ENCODE peak calls at places on chromosomes 6 and 20, in four cellular contexts. One of them, this sample, is unnamed.

GRCh38 chr6:9159051-9159450 is 723.7 kb upstream of the SLC35B3 start:
- DNase-seq in HepG2: no peak
- DNase-seq in SK-N-SH: no peak
- DNase-seq in GM12878: no peak
- DNase-seq in this sample: no peak

GRCh38 chr20:40650707-40651106 is 38.3 kb downstream of the MAFB start:
- DNase-seq in HepG2: no peak
- DNase-seq in GM12878: no peak
- DNase-seq in SK-N-SH: no peak
- DNase-seq in this sample: no peak

GRCh38 chr6:56756791-56757582 is 114.3 kb upstream of the DST start:
- DNase-seq in GM12878: no peak
- DNase-seq in SK-N-SH: no peak
- DNase-seq in HepG2: no peak
- DNase-seq in this sample: no peak

GRCh38 chr20:47773381-47773786 is 11.9 kb downstream of the SULF2 start:
- DNase-seq in SK-N-SH: no peak
- DNase-seq in HepG2: no peak
- DNase-seq in GM12878: no peak
- DNase-seq in this sample: no peak

GRCh38 chr6:7424967-7425807 is 35.6 kb downstream of the RIOK1 start:
- DNase-seq in HepG2: peak; percentile 79
- DNase-seq in GM12878: no peak
- DNase-seq in SK-N-SH: peak; percentile 34
- DNase-seq in this sample: peak; percentile 56

GRCh38 chr6:119121367-119121766 is 42.9 kb upstream of the FAM184A start:
- DNase-seq in HepG2: no peak
- DNase-seq in SK-N-SH: no peak
- DNase-seq in GM12878: no peak
- DNase-seq in this sample: no peak

GRCh38 chr20:12337601-12338000 is 419.9 kb downstream of the BTBD3 start:
- DNase-seq in SK-N-SH: no peak
- DNase-seq in HepG2: no peak
- DNase-seq in GM12878: no peak
- DNase-seq in this sample: no peak

GRCh38 chr6:112086744-112087135 is 542 bp downstream of the TUBE1 start:
- DNase-seq in HepG2: peak; percentile 52
- DNase-seq in GM12878: peak; percentile 3
- DNase-seq in SK-N-SH: peak; percentile 38
- DNase-seq in this sample: peak; percentile 53

GRCh38 chr6:146892613-146893401 is 294.0 kb downstream of the ADGB start:
- DNase-seq in HepG2: no peak
- DNase-seq in SK-N-SH: no peak
- DNase-seq in GM12878: no peak
- DNase-seq in this sample: no peak

GRCh38 chr6:140566706-140567330 is 1192.4 kb upstream of the CITED2 start:
- DNase-seq in SK-N-SH: no peak
- DNase-seq in HepG2: no peak
- DNase-seq in GM12878: no peak
- DNase-seq in this sample: no peak

GRCh38 chr6:170212956-170213636 is 77.8 kb downstream of the DLL1 start:
- DNase-seq in SK-N-SH: no peak
- DNase-seq in GM12878: no peak
- DNase-seq in HepG2: no peak
- DNase-seq in this sample: no peak

GRCh38 chr20:32582659-32583580 is 2.2 kb downstream of the NOL4L start:
- DNase-seq in SK-N-SH: peak; percentile 84
- DNase-seq in HepG2: no peak
- DNase-seq in GM12878: no peak
- DNase-seq in this sample: no peak

GRCh38 chr6:11097476-11097875 is 3.8 kb downstream of the SMIM13 start:
- DNase-seq in GM12878: no peak
- DNase-seq in SK-N-SH: no peak
- DNase-seq in HepG2: no peak
- DNase-seq in this sample: no peak

GRCh38 chr20:23609486-23610109 is 3.9 kb upstream of the CST9 start:
- DNase-seq in GM12878: no peak
- DNase-seq in HepG2: no peak
- DNase-seq in SK-N-SH: no peak
- DNase-seq in this sample: no peak

GRCh38 chr6:108799791-108800190 is 48.4 kb upstream of the ARMC2 start:
- DNase-seq in HepG2: no peak
- DNase-seq in GM12878: no peak
- DNase-seq in SK-N-SH: no peak
- DNase-seq in this sample: no peak

GRCh38 chr20:20546402-20546801 is 166.0 kb downstream of the RALGAPA2 start:
- DNase-seq in SK-N-SH: no peak
- DNase-seq in GM12878: no peak
- DNase-seq in HepG2: no peak
- DNase-seq in this sample: no peak

GRCh38 chr6:154298297-154298696 is 58.3 kb downstream of the IPCEF1 start:
- DNase-seq in GM12878: peak; percentile 48
- DNase-seq in HepG2: peak; percentile 24
- DNase-seq in SK-N-SH: no peak
- DNase-seq in this sample: no peak

GRCh38 chr20:36666181-36666740 is 20.3 kb upstream of the SLA2 start:
- DNase-seq in SK-N-SH: no peak
- DNase-seq in HepG2: peak; percentile 43
- DNase-seq in GM12878: no peak
- DNase-seq in this sample: peak; percentile 42

GRCh38 chr6:143155681-143156080 is 95.0 kb downstream of the AIG1 start:
- DNase-seq in GM12878: no peak
- DNase-seq in HepG2: no peak
- DNase-seq in SK-N-SH: no peak
- DNase-seq in this sample: no peak

GRCh38 chr6:30841644-30842504 is 42.4 kb upstream of the DDR1 start:
- DNase-seq in GM12878: no peak
- DNase-seq in HepG2: no peak
- DNase-seq in SK-N-SH: no peak
- DNase-seq in this sample: no peak

GRCh38 chr6:116840091-116840490 is 11.2 kb upstream of the GPRC6A start:
- DNase-seq in HepG2: no peak
- DNase-seq in SK-N-SH: no peak
- DNase-seq in GM12878: no peak
- DNase-seq in this sample: no peak

DNA sequence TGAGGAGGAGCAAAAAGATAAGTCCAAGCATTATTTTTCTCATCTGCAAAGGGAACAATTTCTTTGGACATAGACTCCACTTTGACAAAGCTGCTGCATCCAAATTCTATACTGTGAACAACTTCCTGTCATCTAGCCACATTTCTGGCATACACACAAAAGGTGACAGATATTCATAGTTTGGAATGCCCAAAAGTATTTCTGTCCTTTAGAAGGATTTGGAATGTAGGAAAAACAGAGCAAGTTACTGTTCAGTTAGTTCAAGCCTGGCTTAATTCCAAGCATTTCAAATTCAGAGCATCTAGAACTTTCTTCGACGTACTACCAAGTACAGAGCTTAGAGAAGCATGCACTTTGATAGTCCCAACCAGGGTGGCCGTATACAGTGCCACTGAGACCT is 134.0 kb downstream of the PDE7B start:
- DNase-seq in HepG2: no peak
- DNase-seq in SK-N-SH: no peak
- DNase-seq in GM12878: no peak
- DNase-seq in this sample: no peak
- TF ChIP-seq PBX3 in HepG2: no peak
- TF ChIP-seq PBX3 in SK-N-SH: no peak
- TF ChIP-seq PBX3 in GM12878: no peak
- TF ChIP-seq PBX3 in this sample: no peak

GRCh38 chr20:34514897-34515483 is 1.2 kb upstream of the DYNLRB1 start:
- DNase-seq in HepG2: no peak
- DNase-seq in GM12878: no peak
- DNase-seq in SK-N-SH: no peak
- DNase-seq in this sample: no peak
- H3K4me1 ChIP-seq in HepG2: peaks cover 74% of the 10 kb centered on the region
- H3K4me1 ChIP-seq in GM12878: peaks cover 7% of the 10 kb centered on the region
- H3K4me1 ChIP-seq in SK-N-SH: peaks cover 9% of the 10 kb centered on the region
- H3K4me1 ChIP-seq in this sample: peaks cover 24% of the 10 kb centered on the region

GRCh38 chr20:64024141-64024990 is 11.6 kb upstream of the C20orf204 start:
- DNase-seq in HepG2: peak; percentile 100
- DNase-seq in GM12878: no peak
- DNase-seq in SK-N-SH: no peak
- DNase-seq in this sample: no peak
- TF ChIP-seq REST in HepG2: peak; percentile 89
- TF ChIP-seq REST in GM12878: no peak
- TF ChIP-seq REST in SK-N-SH: no peak
- TF ChIP-seq REST in this sample: no peak

DNA sequence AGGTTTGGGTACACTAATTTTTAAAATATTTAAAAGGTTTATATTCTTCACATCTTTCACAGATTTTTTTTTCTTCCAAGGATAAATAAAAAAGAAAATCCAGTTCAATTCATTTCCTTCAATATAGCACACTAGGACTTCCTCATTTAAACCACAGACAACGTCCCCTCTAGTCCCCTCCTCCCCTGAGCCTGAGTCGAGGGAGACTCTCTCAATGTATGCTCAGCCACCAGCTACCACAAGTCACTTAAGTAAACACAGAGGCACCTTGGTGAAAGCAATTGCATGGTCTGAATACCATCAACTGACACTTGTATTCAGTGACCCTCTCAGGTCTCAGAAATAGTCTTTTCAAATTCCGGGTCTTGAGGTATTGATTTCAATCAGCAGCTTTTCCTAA is 88.6 kb downstream of the SIM1 start:
- DNase-seq in HepG2: no peak
- DNase-seq in SK-N-SH: no peak
- DNase-seq in GM12878: no peak
- DNase-seq in this sample: no peak
- TF ChIP-seq PBX3 in HepG2: no peak
- TF ChIP-seq PBX3 in SK-N-SH: no peak
- TF ChIP-seq PBX3 in GM12878: no peak
- TF ChIP-seq PBX3 in this sample: no peak

DNA sequence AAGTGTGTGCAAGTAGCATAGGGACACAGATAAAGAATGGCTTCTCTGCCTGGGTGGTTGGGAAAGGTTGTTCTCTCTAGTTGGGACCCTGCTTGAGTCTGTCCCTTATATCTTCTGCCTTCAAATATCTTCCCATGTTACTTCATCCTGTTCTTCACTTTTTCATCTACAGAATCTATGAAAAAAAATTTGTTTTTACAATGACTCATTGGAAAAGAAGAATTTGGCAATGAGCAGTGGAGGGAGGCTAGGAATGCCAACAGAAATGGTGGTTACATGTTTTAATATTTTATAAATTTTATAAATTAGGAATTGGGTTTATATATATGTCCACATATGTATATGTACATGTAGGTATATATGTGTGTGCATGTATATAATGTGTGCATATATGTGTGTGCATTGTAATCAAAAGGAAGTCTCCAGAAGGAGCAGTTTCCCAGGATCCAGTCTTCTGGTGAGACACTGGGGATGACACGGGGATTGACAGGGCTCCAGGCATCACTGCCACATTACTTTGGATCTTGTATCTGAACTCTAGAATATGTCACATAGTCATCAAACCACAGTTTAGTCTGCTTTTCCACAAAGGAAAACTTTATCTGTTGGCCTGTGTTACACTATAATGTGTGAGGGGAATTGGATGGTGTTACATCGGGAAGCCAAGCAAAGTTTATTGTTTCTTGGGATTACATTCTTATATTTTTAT is 75.3 kb upstream of the RIPOR2 start:
- DNase-seq in SK-N-SH: no peak
- DNase-seq in GM12878: no peak
- DNase-seq in HepG2: no peak
- DNase-seq in this sample: no peak
- H3K4me1 ChIP-seq in SK-N-SH: peaks cover 17% of the 10 kb centered on the region
- H3K4me1 ChIP-seq in GM12878: peaks cover 18% of the 10 kb centered on the region
- H3K4me1 ChIP-seq in HepG2: no peaks in the 10 kb centered on the region
- H3K4me1 ChIP-seq in this sample: peaks cover 48% of the 10 kb centered on the region